ENCODE peak calls at places on chromosomes 4 and X, in four cellular contexts. One of them, this sample, is unnamed.

GRCh38 chr4:16411691-16412090 is 185.4 kb upstream of the TAPT1 start:
- DNase-seq in nephron progenitor cell: no peak
- DNase-seq in ovary: no peak
- DNase-seq in uterus: no peak
- DNase-seq in this sample: no peak

GRCh38 chrX:125394449-125394848 is 74.8 kb downstream of the TEX13C start:
- DNase-seq in nephron progenitor cell: no peak
- DNase-seq in ovary: no peak
- DNase-seq in uterus: no peak
- DNase-seq in this sample: no peak

GRCh38 chr4:7831330-7831729 is 108.3 kb downstream of the AFAP1 start:
- DNase-seq in nephron progenitor cell: no peak
- DNase-seq in ovary: no peak
- DNase-seq in uterus: no peak
- DNase-seq in this sample: no peak

GRCh38 chrX:153032397-153033118 is 23.7 kb upstream of the PNMA3 start:
- DNase-seq in nephron progenitor cell: peak; percentile 82
- DNase-seq in ovary: peak; percentile 80
- DNase-seq in uterus: peak; percentile 74
- DNase-seq in this sample: peak; percentile 37

GRCh38 chr4:81839347-81840042 is 367.8 kb upstream of the RASGEF1B start:
- DNase-seq in nephron progenitor cell: no peak
- DNase-seq in ovary: no peak
- DNase-seq in uterus: no peak
- DNase-seq in this sample: no peak

GRCh38 chrX:97490656-97491055 is 606.9 kb downstream of the RPA4 start:
- DNase-seq in nephron progenitor cell: no peak
- DNase-seq in ovary: no peak
- DNase-seq in uterus: no peak
- DNase-seq in this sample: no peak

GRCh38 chr4:116401293-116401692 is 684.1 kb downstream of the TRAM1L1 start:
- DNase-seq in nephron progenitor cell: no peak
- DNase-seq in ovary: no peak
- DNase-seq in uterus: no peak
- DNase-seq in this sample: no peak

GRCh38 chrX:34140816-34141215 is 8.7 kb upstream of the FAM47A start:
- DNase-seq in nephron progenitor cell: no peak
- DNase-seq in ovary: no peak
- DNase-seq in uterus: no peak
- DNase-seq in this sample: no peak

GRCh38 chr4:41526628-41527027 is 11.3 kb upstream of the LIMCH1 start:
- DNase-seq in nephron progenitor cell: no peak
- DNase-seq in ovary: no peak
- DNase-seq in uterus: no peak
- DNase-seq in this sample: no peak

GRCh38 chrX:39648548-39649254 is 449.1 kb downstream of the BCOR start:
- DNase-seq in nephron progenitor cell: no peak
- DNase-seq in ovary: no peak
- DNase-seq in uterus: no peak
- DNase-seq in this sample: no peak

GRCh38 chr4:15234101-15234500 is 193.7 kb upstream of the C1QTNF7 start:
- DNase-seq in nephron progenitor cell: no peak
- DNase-seq in ovary: no peak
- DNase-seq in uterus: peak; percentile 35
- DNase-seq in this sample: no peak

GRCh38 chrX:44550563-44550962 is 7.9 kb upstream of the FUNDC1 start:
- DNase-seq in nephron progenitor cell: no peak
- DNase-seq in ovary: no peak
- DNase-seq in uterus: no peak
- DNase-seq in this sample: no peak

GRCh38 chr4:147683172-147683571 is 791 bp downstream of the PRMT9 start:
- DNase-seq in nephron progenitor cell: peak; percentile 11
- DNase-seq in ovary: no peak
- DNase-seq in uterus: no peak
- DNase-seq in this sample: peak; percentile 15